ENCODE peak calls at places on chromosomes 7 and 10, in five cellular contexts. C is endothelial cell of umbilical vein; Y is PC-3; A is left ventricle myocardium inferior; I is CD4-positive, alpha-beta memory T cell. U is an unnamed sample. For H3K4me1, the result is how much of the 10 kb centered on the place peaks cover.

GRCh38 chr10:92290076-92290836 is 622 bp downstream of the CPEB3 start:
- DNase-seq in C (peak), I (no peak), Y (peak), A (peak), U (peak)

GRCh38 chr10:24463683-24464426 is 254.9 kb downstream of the KIAA1217 start:
- DNase-seq in A (no peak), I (peak), Y (peak), C (peak), U (peak)

GRCh38 chr10:94299417-94299816 is 63.3 kb downstream of the NOC3L start:
- DNase-seq in I (peak), Y (peak), A (no peak), C (no peak), U (no peak)

GRCh38 chr10:85430991-85431390 is 935.6 kb downstream of the GRID1 start:
- DNase-seq in Y (no peak), A (no peak), I (no peak), C (no peak), U (no peak)

GRCh38 chr10:67171970-67172369 is 246.1 kb downstream of the LRRTM3 start:
- DNase-seq in A (no peak), Y (no peak), C (no peak), I (no peak), U (no peak)

GRCh38 chr7:20301311-20301939 is 29.3 kb upstream of the ITGB8 start:
- DNase-seq in C (peak), A (no peak), Y (peak), I (no peak), U (no peak)

GRCh38 chr10:96646251-96646740 is 59.5 kb upstream of the TM9SF3 start:
- DNase-seq in Y (no peak), A (no peak), I (no peak), C (no peak), U (no peak)

GRCh38 chr7:39650676-39651075 is 27.3 kb downstream of the RALA start:
- DNase-seq in A (peak), C (peak), Y (no peak), I (no peak), U (peak)

GRCh38 chr7:41918597-41918996 is 215.7 kb upstream of the INHBA start:
- DNase-seq in A (no peak), C (no peak), Y (peak), I (no peak), U (no peak)

GRCh38 chr7:70647801-70648491 is 484.0 kb upstream of the GALNT17 start:
- DNase-seq in I (peak), A (no peak), C (no peak), Y (no peak), U (peak)

GRCh38 chr10:62681211-62681940 is 123.1 kb upstream of the ADO start:
- DNase-seq in Y (no peak), I (peak), C (no peak), A (no peak), U (peak)

GRCh38 chr7:24716480-24717246 is 40.6 kb downstream of the GSDME start:
- DNase-seq in A (no peak), C (no peak), Y (no peak), I (no peak), U (no peak)

DNA sequence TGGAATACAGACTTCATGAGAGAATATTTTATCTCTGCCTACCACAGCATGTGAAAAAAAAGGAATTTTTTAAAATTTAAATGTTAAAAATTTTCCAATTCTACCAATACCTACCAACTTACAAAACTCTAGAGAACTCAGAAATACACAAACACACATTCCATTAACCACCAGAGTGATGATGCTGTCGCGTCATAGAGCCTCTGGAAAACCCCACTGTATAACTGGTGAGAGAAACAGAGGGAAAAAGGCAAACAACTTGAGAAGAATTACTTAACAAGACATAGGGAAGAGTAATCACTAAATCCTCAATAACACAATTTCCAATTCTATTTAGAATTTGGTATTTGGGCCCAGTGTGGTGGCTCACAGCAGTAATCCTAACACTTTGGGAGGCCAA is 6.2 kb upstream of the SPOCK2 start:
- DNase-seq in I (no peak), C (no peak), A (no peak), Y (no peak), U (no peak)
- H3K4me1 ChIP-seq in I (under half), C (under half), A (under half), Y (under half), U (under half)

DNA sequence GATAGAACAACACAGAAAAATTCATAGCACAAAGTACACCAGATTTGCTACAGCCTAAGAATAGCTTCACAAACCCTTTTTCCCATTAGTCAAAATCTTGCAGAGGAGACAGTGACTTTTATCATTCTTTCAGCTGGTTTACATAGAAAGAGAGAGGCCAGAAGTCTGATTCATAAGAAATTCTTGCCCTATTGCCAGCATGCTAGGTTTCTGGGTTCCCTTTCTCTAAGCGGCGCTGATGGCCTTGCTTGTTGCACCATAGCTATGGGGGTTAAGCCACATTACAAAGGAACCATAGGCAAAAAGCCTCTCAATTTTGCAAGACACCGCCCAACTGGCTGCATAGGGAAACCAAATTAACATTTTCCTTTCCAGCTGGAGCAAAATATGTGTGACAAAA is 87.4 kb downstream of the ZNF467 start:
- DNase-seq in C (no peak), A (no peak), Y (no peak), I (no peak), U (no peak)
- H3K27ac ChIP-seq in C (no peak), A (no peak), Y (no peak), I (no peak), U (no peak)

GRCh38 chr7:155737590-155737989 is 74.7 kb downstream of the SHH start:
- DNase-seq in I (no peak), C (no peak), Y (no peak), A (no peak), U (no peak)
- H3K4me1 ChIP-seq in I (under half), C (under half), Y (under half), A (under half), U (under half)

GRCh38 chr10:87866575-87866974 is 3.1 kb downstream of the PTEN start:
- DNase-seq in C (peak), Y (peak), I (no peak), A (no peak), U (no peak)
- H3K27ac ChIP-seq in C (peak), Y (peak), I (no peak), A (peak), U (no peak)

DNA sequence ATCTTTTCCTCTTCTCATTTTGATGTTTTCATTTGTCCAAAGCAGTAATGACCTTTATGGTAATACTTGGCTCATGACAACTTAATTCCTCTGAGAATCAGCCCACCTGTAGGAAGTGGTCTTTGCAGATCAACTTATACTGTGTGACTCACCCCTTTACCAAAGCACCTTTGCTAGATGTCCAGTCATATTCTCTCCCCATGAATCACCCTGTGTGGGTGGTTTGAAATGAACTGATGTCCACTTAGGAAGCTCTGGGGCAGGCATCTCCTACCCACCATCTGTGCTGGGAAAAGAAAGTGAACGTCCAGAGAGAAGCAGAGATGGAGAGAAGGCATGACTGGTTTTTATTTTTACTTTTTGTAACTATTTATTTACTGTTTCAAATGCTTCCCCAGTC is 410.3 kb downstream of the KIF20B start:
- DNase-seq in I (no peak), A (no peak), C (no peak), Y (peak), U (no peak)
- H3K4me1 ChIP-seq in I (under half), A (under half), C (under half), Y (under half), U (under half)

GRCh38 chr7:50662996-50663395 is 97.8 kb upstream of the DDC start:
- DNase-seq in I (no peak), A (no peak), Y (no peak), C (no peak), U (no peak)
- H3K27ac ChIP-seq in I (no peak), A (peak), Y (no peak), C (no peak), U (no peak)

DNA sequence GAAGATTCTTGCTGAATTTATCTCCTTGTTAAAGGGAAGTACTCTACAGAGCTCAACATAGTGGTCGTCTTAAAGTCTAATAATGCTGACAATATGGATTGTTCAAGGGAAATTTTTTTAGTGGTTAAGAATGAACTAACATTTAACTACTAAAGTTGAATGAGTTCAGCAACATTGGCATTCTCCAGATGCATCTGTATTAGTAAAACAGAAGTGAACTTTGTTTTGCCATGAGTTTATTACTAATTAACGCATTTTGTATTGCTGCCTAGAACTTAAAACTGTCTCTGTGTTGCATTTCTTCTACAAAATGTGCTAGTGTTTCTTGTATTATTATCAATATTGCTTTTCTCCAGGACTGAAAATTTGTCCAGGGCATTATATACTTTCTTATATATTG is 67.5 kb downstream of the C1GALT1 start:
- DNase-seq in A (no peak), I (no peak), C (no peak), Y (no peak), U (no peak)
- H3K4me1 ChIP-seq in A (under half), I (under half), C (under half), Y (under half), U (under half)

DNA sequence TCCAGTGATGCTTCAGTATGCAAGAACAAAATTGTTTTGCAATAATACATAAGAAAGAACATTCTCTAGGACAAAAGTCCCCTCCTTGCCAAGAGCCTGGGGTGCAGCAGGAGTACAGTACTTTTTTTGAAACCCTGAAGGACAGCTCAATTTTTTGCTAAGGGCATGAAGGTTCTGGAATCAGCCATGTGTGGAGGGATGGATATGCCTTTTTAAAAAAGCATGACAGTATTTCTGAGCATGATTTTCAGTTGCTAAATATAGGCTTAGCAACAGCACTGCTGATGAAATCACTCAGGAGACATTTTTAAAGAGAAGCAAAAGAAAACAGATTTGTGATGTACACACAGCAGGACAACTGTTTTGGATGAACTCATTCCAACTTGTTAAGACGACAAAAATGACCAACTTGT is 39.2 kb downstream of the HBP1 start:
- DNase-seq in C (no peak), A (no peak), I (no peak), Y (no peak), U (no peak)
- H3K27ac ChIP-seq in C (no peak), A (peak), I (no peak), Y (no peak), U (no peak)

DNA sequence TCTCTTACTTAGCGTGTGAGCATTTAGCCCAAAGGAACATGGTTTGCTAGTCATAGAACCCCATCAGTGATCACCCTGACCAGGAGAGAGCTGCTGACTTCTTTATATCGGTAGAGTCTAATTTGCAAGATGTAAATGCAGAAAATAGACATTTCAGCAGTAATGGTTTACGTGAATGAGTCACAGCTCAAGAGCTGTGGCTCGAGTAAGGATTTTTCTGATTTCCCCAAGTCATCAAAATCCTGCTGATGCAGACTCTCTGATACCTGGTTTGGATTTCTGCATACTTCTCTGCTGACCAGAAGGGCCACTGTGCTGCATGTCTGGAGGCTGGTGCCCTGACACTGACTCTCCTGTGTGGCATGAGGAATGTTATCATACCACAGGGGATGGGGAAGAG is 25.7 kb downstream of the NUB1 start:
- DNase-seq in C (no peak), I (no peak), Y (peak), A (no peak), U (no peak)
- H3K4me1 ChIP-seq in C (under half), I (under half), Y (under half), A (under half), U (under half)

DNA sequence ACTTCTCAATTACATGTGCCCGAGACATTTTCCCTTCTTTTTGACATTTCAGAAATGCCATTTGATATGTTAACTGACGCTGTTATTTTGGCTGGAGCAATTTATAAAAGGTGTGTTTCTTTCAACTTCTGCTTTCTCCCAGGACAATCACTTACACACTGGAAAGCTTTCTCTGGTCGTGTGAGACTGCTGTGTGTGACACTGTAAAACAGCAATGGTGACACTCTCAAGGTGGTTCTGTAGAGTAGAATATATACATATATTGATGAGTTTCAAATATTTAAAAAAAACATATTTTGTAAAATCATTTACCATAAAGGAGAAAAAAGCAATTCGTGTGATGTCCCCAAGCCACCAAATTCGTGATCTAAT is 108.1 kb upstream of the KLF6 start:
- DNase-seq in C (no peak), A (no peak), I (no peak), Y (no peak), U (no peak)
- H3K27ac ChIP-seq in C (peak), A (no peak), I (peak), Y (no peak), U (peak)